ENCODE peak calls at places on chromosomes 2 and 18, in seven cellular contexts. One of them, this sample, is unnamed.
A peak's percentile ranks its signal among the peaks of the same experiment; 100 is the strongest.

GRCh38 chr2:25992556-25992955 is 10.3 kb upstream of the KIF3C start:
- DNase-seq in left colon: no peak
- DNase-seq in stimulated activated CD8-positive, alpha-beta memory T cell treated with anti-CD3 and anti-CD28 coated beads, Interleukin-2, amount 100 ng/mL, for 1 hour: no peak
- DNase-seq in EH: no peak
- DNase-seq in effector memory CD4-positive, alpha-beta T cell: no peak
- DNase-seq in stimulated activated naive CD8-positive, alpha-beta T cell treated with anti-CD3 and anti-CD28 coated beads, Interleukin-15, amount 100 ng/mL, for 72 hours: no peak
- DNase-seq in H9: no peak
- DNase-seq in this sample: no peak

GRCh38 chr2:188582206-188582605 is 290.5 kb downstream of the GULP1 start:
- DNase-seq in stimulated activated CD8-positive, alpha-beta memory T cell treated with anti-CD3 and anti-CD28 coated beads, Interleukin-2, amount 100 ng/mL, for 1 hour: no peak
- DNase-seq in EH: peak; percentile 24
- DNase-seq in H9: no peak
- DNase-seq in stimulated activated naive CD8-positive, alpha-beta T cell treated with anti-CD3 and anti-CD28 coated beads, Interleukin-15, amount 100 ng/mL, for 72 hours: no peak
- DNase-seq in left colon: no peak
- DNase-seq in effector memory CD4-positive, alpha-beta T cell: no peak
- DNase-seq in this sample: no peak

GRCh38 chr18:9900699-9901098 is 13.1 kb upstream of the VAPA start:
- DNase-seq in stimulated activated CD8-positive, alpha-beta memory T cell treated with anti-CD3 and anti-CD28 coated beads, Interleukin-2, amount 100 ng/mL, for 1 hour: no peak
- DNase-seq in H9: no peak
- DNase-seq in left colon: no peak
- DNase-seq in stimulated activated naive CD8-positive, alpha-beta T cell treated with anti-CD3 and anti-CD28 coated beads, Interleukin-15, amount 100 ng/mL, for 72 hours: no peak
- DNase-seq in EH: no peak
- DNase-seq in effector memory CD4-positive, alpha-beta T cell: no peak
- DNase-seq in this sample: no peak

GRCh38 chr18:7281579-7281978 is 50.7 kb downstream of the LRRC30 start:
- DNase-seq in EH: no peak
- DNase-seq in stimulated activated CD8-positive, alpha-beta memory T cell treated with anti-CD3 and anti-CD28 coated beads, Interleukin-2, amount 100 ng/mL, for 1 hour: no peak
- DNase-seq in left colon: no peak
- DNase-seq in stimulated activated naive CD8-positive, alpha-beta T cell treated with anti-CD3 and anti-CD28 coated beads, Interleukin-15, amount 100 ng/mL, for 72 hours: no peak
- DNase-seq in H9: no peak
- DNase-seq in effector memory CD4-positive, alpha-beta T cell: no peak
- DNase-seq in this sample: no peak

GRCh38 chr2:219252570-219252899 is 508 bp upstream of the TUBA4B start:
- DNase-seq in left colon: peak; percentile 59
- DNase-seq in stimulated activated CD8-positive, alpha-beta memory T cell treated with anti-CD3 and anti-CD28 coated beads, Interleukin-2, amount 100 ng/mL, for 1 hour: no peak
- DNase-seq in EH: no peak
- DNase-seq in stimulated activated naive CD8-positive, alpha-beta T cell treated with anti-CD3 and anti-CD28 coated beads, Interleukin-15, amount 100 ng/mL, for 72 hours: no peak
- DNase-seq in H9: no peak
- DNase-seq in effector memory CD4-positive, alpha-beta T cell: no peak
- DNase-seq in this sample: no peak

GRCh38 chr2:175500255-175500654 is 318.7 kb upstream of the ATP5MC3 start:
- DNase-seq in stimulated activated CD8-positive, alpha-beta memory T cell treated with anti-CD3 and anti-CD28 coated beads, Interleukin-2, amount 100 ng/mL, for 1 hour: no peak
- DNase-seq in H9: no peak
- DNase-seq in effector memory CD4-positive, alpha-beta T cell: no peak
- DNase-seq in left colon: no peak
- DNase-seq in stimulated activated naive CD8-positive, alpha-beta T cell treated with anti-CD3 and anti-CD28 coated beads, Interleukin-15, amount 100 ng/mL, for 72 hours: no peak
- DNase-seq in EH: no peak
- DNase-seq in this sample: no peak

GRCh38 chr2:41967426-41968181 is 80.2 kb upstream of the PKDCC start:
- DNase-seq in H9: no peak
- DNase-seq in left colon: peak; percentile 64
- DNase-seq in EH: peak; percentile 32
- DNase-seq in stimulated activated CD8-positive, alpha-beta memory T cell treated with anti-CD3 and anti-CD28 coated beads, Interleukin-2, amount 100 ng/mL, for 1 hour: no peak
- DNase-seq in effector memory CD4-positive, alpha-beta T cell: no peak
- DNase-seq in stimulated activated naive CD8-positive, alpha-beta T cell treated with anti-CD3 and anti-CD28 coated beads, Interleukin-15, amount 100 ng/mL, for 72 hours: no peak
- DNase-seq in this sample: no peak

GRCh38 chr2:173092844-173093402 is 17.3 kb downstream of the MAP3K20 start:
- DNase-seq in stimulated activated CD8-positive, alpha-beta memory T cell treated with anti-CD3 and anti-CD28 coated beads, Interleukin-2, amount 100 ng/mL, for 1 hour: no peak
- DNase-seq in H9: no peak
- DNase-seq in left colon: no peak
- DNase-seq in stimulated activated naive CD8-positive, alpha-beta T cell treated with anti-CD3 and anti-CD28 coated beads, Interleukin-15, amount 100 ng/mL, for 72 hours: no peak
- DNase-seq in EH: no peak
- DNase-seq in effector memory CD4-positive, alpha-beta T cell: no peak
- DNase-seq in this sample: no peak

GRCh38 chr18:1361931-1362330 is 457.3 kb downstream of the ADCYAP1 start:
- DNase-seq in H9: no peak
- DNase-seq in stimulated activated naive CD8-positive, alpha-beta T cell treated with anti-CD3 and anti-CD28 coated beads, Interleukin-15, amount 100 ng/mL, for 72 hours: no peak
- DNase-seq in stimulated activated CD8-positive, alpha-beta memory T cell treated with anti-CD3 and anti-CD28 coated beads, Interleukin-2, amount 100 ng/mL, for 1 hour: no peak
- DNase-seq in effector memory CD4-positive, alpha-beta T cell: no peak
- DNase-seq in left colon: no peak
- DNase-seq in EH: no peak
- DNase-seq in this sample: no peak

GRCh38 chr2:136767030-136767429 is 1.7 kb downstream of the THSD7B start:
- DNase-seq in effector memory CD4-positive, alpha-beta T cell: no peak
- DNase-seq in H9: no peak
- DNase-seq in stimulated activated CD8-positive, alpha-beta memory T cell treated with anti-CD3 and anti-CD28 coated beads, Interleukin-2, amount 100 ng/mL, for 1 hour: no peak
- DNase-seq in stimulated activated naive CD8-positive, alpha-beta T cell treated with anti-CD3 and anti-CD28 coated beads, Interleukin-15, amount 100 ng/mL, for 72 hours: no peak
- DNase-seq in EH: no peak
- DNase-seq in left colon: no peak
- DNase-seq in this sample: no peak

GRCh38 chr2:64838817-64839216 is 150.4 kb upstream of the SLC1A4 start:
- DNase-seq in H9: no peak
- DNase-seq in EH: peak; percentile 96
- DNase-seq in stimulated activated CD8-positive, alpha-beta memory T cell treated with anti-CD3 and anti-CD28 coated beads, Interleukin-2, amount 100 ng/mL, for 1 hour: no peak
- DNase-seq in left colon: peak; percentile 56
- DNase-seq in stimulated activated naive CD8-positive, alpha-beta T cell treated with anti-CD3 and anti-CD28 coated beads, Interleukin-15, amount 100 ng/mL, for 72 hours: no peak
- DNase-seq in effector memory CD4-positive, alpha-beta T cell: no peak
- DNase-seq in this sample: no peak

GRCh38 chr2:145460151-145460550 is 940.2 kb upstream of the ZEB2 start:
- DNase-seq in left colon: no peak
- DNase-seq in H9: no peak
- DNase-seq in stimulated activated naive CD8-positive, alpha-beta T cell treated with anti-CD3 and anti-CD28 coated beads, Interleukin-15, amount 100 ng/mL, for 72 hours: no peak
- DNase-seq in stimulated activated CD8-positive, alpha-beta memory T cell treated with anti-CD3 and anti-CD28 coated beads, Interleukin-2, amount 100 ng/mL, for 1 hour: no peak
- DNase-seq in EH: peak; percentile 62
- DNase-seq in effector memory CD4-positive, alpha-beta T cell: no peak
- DNase-seq in this sample: no peak

GRCh38 chr2:176473177-176473576 is 203.9 kb downstream of the MTX2 start:
- DNase-seq in left colon: peak; percentile 22
- DNase-seq in stimulated activated naive CD8-positive, alpha-beta T cell treated with anti-CD3 and anti-CD28 coated beads, Interleukin-15, amount 100 ng/mL, for 72 hours: peak; percentile 25
- DNase-seq in H9: no peak
- DNase-seq in effector memory CD4-positive, alpha-beta T cell: no peak
- DNase-seq in EH: peak; percentile 16
- DNase-seq in stimulated activated CD8-positive, alpha-beta memory T cell treated with anti-CD3 and anti-CD28 coated beads, Interleukin-2, amount 100 ng/mL, for 1 hour: no peak
- DNase-seq in this sample: no peak

GRCh38 chr2:168130302-168130701 is 117.1 kb downstream of the STK39 start:
- DNase-seq in H9: no peak
- DNase-seq in left colon: no peak
- DNase-seq in stimulated activated CD8-positive, alpha-beta memory T cell treated with anti-CD3 and anti-CD28 coated beads, Interleukin-2, amount 100 ng/mL, for 1 hour: no peak
- DNase-seq in stimulated activated naive CD8-positive, alpha-beta T cell treated with anti-CD3 and anti-CD28 coated beads, Interleukin-15, amount 100 ng/mL, for 72 hours: no peak
- DNase-seq in EH: no peak
- DNase-seq in effector memory CD4-positive, alpha-beta T cell: no peak
- DNase-seq in this sample: no peak

GRCh38 chr2:186303091-186303490 is 183.0 kb upstream of the ZC3H15 start:
- DNase-seq in H9: no peak
- DNase-seq in stimulated activated CD8-positive, alpha-beta memory T cell treated with anti-CD3 and anti-CD28 coated beads, Interleukin-2, amount 100 ng/mL, for 1 hour: no peak
- DNase-seq in stimulated activated naive CD8-positive, alpha-beta T cell treated with anti-CD3 and anti-CD28 coated beads, Interleukin-15, amount 100 ng/mL, for 72 hours: no peak
- DNase-seq in effector memory CD4-positive, alpha-beta T cell: no peak
- DNase-seq in left colon: no peak
- DNase-seq in EH: no peak
- DNase-seq in this sample: no peak

GRCh38 chr2:6224267-6224666 is 532.1 kb downstream of the SOX11 start:
- DNase-seq in left colon: no peak
- DNase-seq in H9: no peak
- DNase-seq in effector memory CD4-positive, alpha-beta T cell: no peak
- DNase-seq in stimulated activated naive CD8-positive, alpha-beta T cell treated with anti-CD3 and anti-CD28 coated beads, Interleukin-15, amount 100 ng/mL, for 72 hours: no peak
- DNase-seq in stimulated activated CD8-positive, alpha-beta memory T cell treated with anti-CD3 and anti-CD28 coated beads, Interleukin-2, amount 100 ng/mL, for 1 hour: no peak
- DNase-seq in EH: no peak
- DNase-seq in this sample: no peak

GRCh38 chr18:55485666-55486065 is 102.3 kb downstream of the TCF4 start:
- DNase-seq in H9: no peak
- DNase-seq in effector memory CD4-positive, alpha-beta T cell: no peak
- DNase-seq in EH: peak; percentile 84
- DNase-seq in stimulated activated CD8-positive, alpha-beta memory T cell treated with anti-CD3 and anti-CD28 coated beads, Interleukin-2, amount 100 ng/mL, for 1 hour: no peak
- DNase-seq in stimulated activated naive CD8-positive, alpha-beta T cell treated with anti-CD3 and anti-CD28 coated beads, Interleukin-15, amount 100 ng/mL, for 72 hours: no peak
- DNase-seq in left colon: no peak
- DNase-seq in this sample: no peak

GRCh38 chr18:67600181-67600631 is 83.7 kb upstream of the DSEL start:
- DNase-seq in H9: no peak
- DNase-seq in effector memory CD4-positive, alpha-beta T cell: no peak
- DNase-seq in stimulated activated CD8-positive, alpha-beta memory T cell treated with anti-CD3 and anti-CD28 coated beads, Interleukin-2, amount 100 ng/mL, for 1 hour: no peak
- DNase-seq in left colon: no peak
- DNase-seq in EH: peak; percentile 89
- DNase-seq in stimulated activated naive CD8-positive, alpha-beta T cell treated with anti-CD3 and anti-CD28 coated beads, Interleukin-15, amount 100 ng/mL, for 72 hours: no peak
- DNase-seq in this sample: no peak

GRCh38 chr2:185984670-185985069 is 246.1 kb downstream of the FSIP2 start:
- DNase-seq in stimulated activated naive CD8-positive, alpha-beta T cell treated with anti-CD3 and anti-CD28 coated beads, Interleukin-15, amount 100 ng/mL, for 72 hours: no peak
- DNase-seq in left colon: no peak
- DNase-seq in stimulated activated CD8-positive, alpha-beta memory T cell treated with anti-CD3 and anti-CD28 coated beads, Interleukin-2, amount 100 ng/mL, for 1 hour: no peak
- DNase-seq in H9: no peak
- DNase-seq in effector memory CD4-positive, alpha-beta T cell: no peak
- DNase-seq in EH: no peak
- DNase-seq in this sample: no peak

GRCh38 chr18:5604778-5605177 is 61.0 kb upstream of the EPB41L3 start:
- DNase-seq in H9: no peak
- DNase-seq in stimulated activated naive CD8-positive, alpha-beta T cell treated with anti-CD3 and anti-CD28 coated beads, Interleukin-15, amount 100 ng/mL, for 72 hours: no peak
- DNase-seq in effector memory CD4-positive, alpha-beta T cell: no peak
- DNase-seq in stimulated activated CD8-positive, alpha-beta memory T cell treated with anti-CD3 and anti-CD28 coated beads, Interleukin-2, amount 100 ng/mL, for 1 hour: no peak
- DNase-seq in left colon: peak; percentile 31
- DNase-seq in EH: no peak
- DNase-seq in this sample: no peak

GRCh38 chr18:51559902-51560287 is 362.4 kb upstream of the MEX3C start:
- DNase-seq in stimulated activated naive CD8-positive, alpha-beta T cell treated with anti-CD3 and anti-CD28 coated beads, Interleukin-15, amount 100 ng/mL, for 72 hours: no peak
- DNase-seq in EH: no peak
- DNase-seq in H9: no peak
- DNase-seq in effector memory CD4-positive, alpha-beta T cell: no peak
- DNase-seq in left colon: no peak
- DNase-seq in stimulated activated CD8-positive, alpha-beta memory T cell treated with anti-CD3 and anti-CD28 coated beads, Interleukin-2, amount 100 ng/mL, for 1 hour: no peak
- DNase-seq in this sample: no peak

GRCh38 chr2:23585218-23585945 is 200.4 kb downstream of the KLHL29 start:
- DNase-seq in effector memory CD4-positive, alpha-beta T cell: no peak
- DNase-seq in EH: no peak
- DNase-seq in H9: no peak
- DNase-seq in stimulated activated naive CD8-positive, alpha-beta T cell treated with anti-CD3 and anti-CD28 coated beads, Interleukin-15, amount 100 ng/mL, for 72 hours: no peak
- DNase-seq in left colon: no peak
- DNase-seq in stimulated activated CD8-positive, alpha-beta memory T cell treated with anti-CD3 and anti-CD28 coated beads, Interleukin-2, amount 100 ng/mL, for 1 hour: no peak
- DNase-seq in this sample: no peak

GRCh38 chr2:65064728-65065552 is 8.7 kb downstream of the CEP68 start:
- DNase-seq in stimulated activated naive CD8-positive, alpha-beta T cell treated with anti-CD3 and anti-CD28 coated beads, Interleukin-15, amount 100 ng/mL, for 72 hours: peak; percentile 46
- DNase-seq in effector memory CD4-positive, alpha-beta T cell: no peak
- DNase-seq in H9: no peak
- DNase-seq in stimulated activated CD8-positive, alpha-beta memory T cell treated with anti-CD3 and anti-CD28 coated beads, Interleukin-2, amount 100 ng/mL, for 1 hour: no peak
- DNase-seq in left colon: peak; percentile 45
- DNase-seq in EH: peak; percentile 92
- DNase-seq in this sample: no peak

This sample was measured in activated T-helper 1 cell treated with anti-CD3 and anti-CD28 coated beads, Interleukin-2, amount 50 U/mL, for 16 hours.